ENCODE peak calls at places on chromosomes 6 and 20, in five cellular contexts. One of them, this sample, is unnamed.

GRCh38 chr6:30902709-30903108 is 5.3 kb upstream of the GTF2H4 start:
- DNase-seq in SK-N-DZ: no peak
- DNase-seq in cardiac muscle cell: no peak
- DNase-seq in glomerular endothelial cell: no peak
- DNase-seq in NCI-H69: no peak
- DNase-seq in this sample: no peak

GRCh38 chr6:126628125-126628524 is 288.2 kb downstream of the CENPW start:
- DNase-seq in SK-N-DZ: peak
- DNase-seq in cardiac muscle cell: no peak
- DNase-seq in glomerular endothelial cell: no peak
- DNase-seq in NCI-H69: peak
- DNase-seq in this sample: no peak

GRCh38 chr6:106087548-106088325 is 1.6 kb downstream of the PRDM1 start:
- DNase-seq in SK-N-DZ: no peak
- DNase-seq in cardiac muscle cell: peak
- DNase-seq in glomerular endothelial cell: no peak
- DNase-seq in NCI-H69: no peak
- DNase-seq in this sample: no peak

GRCh38 chr20:15992564-15992963 is 580.7 kb downstream of the KIF16B start:
- DNase-seq in SK-N-DZ: no peak
- DNase-seq in cardiac muscle cell: no peak
- DNase-seq in glomerular endothelial cell: no peak
- DNase-seq in NCI-H69: no peak
- DNase-seq in this sample: no peak

GRCh38 chr6:120671519-120671918 is 662.8 kb downstream of the TBC1D32 start:
- DNase-seq in SK-N-DZ: peak
- DNase-seq in cardiac muscle cell: no peak
- DNase-seq in glomerular endothelial cell: no peak
- DNase-seq in NCI-H69: no peak
- DNase-seq in this sample: no peak

GRCh38 chr20:44643596-44644383 is 7.7 kb downstream of the ADA start:
- DNase-seq in SK-N-DZ: no peak
- DNase-seq in cardiac muscle cell: peak
- DNase-seq in glomerular endothelial cell: peak
- DNase-seq in NCI-H69: peak
- DNase-seq in this sample: peak

GRCh38 chr6:45115696-45116095 is 212.4 kb upstream of the RUNX2 start:
- DNase-seq in SK-N-DZ: no peak
- DNase-seq in cardiac muscle cell: peak
- DNase-seq in glomerular endothelial cell: no peak
- DNase-seq in NCI-H69: no peak
- DNase-seq in this sample: no peak

GRCh38 chr6:162621246-162621645 is 106.3 kb downstream of the PRKN start:
- DNase-seq in SK-N-DZ: peak
- DNase-seq in cardiac muscle cell: peak
- DNase-seq in glomerular endothelial cell: no peak
- DNase-seq in NCI-H69: peak
- DNase-seq in this sample: no peak

GRCh38 chr6:130148181-130148580 is 74.6 kb downstream of the SAMD3 start:
- DNase-seq in SK-N-DZ: no peak
- DNase-seq in cardiac muscle cell: no peak
- DNase-seq in glomerular endothelial cell: no peak
- DNase-seq in NCI-H69: peak
- DNase-seq in this sample: no peak

GRCh38 chr20:5933802-5934436 is 16.4 kb downstream of the TRMT6 start:
- DNase-seq in SK-N-DZ: peak
- DNase-seq in cardiac muscle cell: peak
- DNase-seq in glomerular endothelial cell: no peak
- DNase-seq in NCI-H69: peak
- DNase-seq in this sample: no peak

GRCh38 chr6:95145457-95145856 is 431.9 kb upstream of the MANEA start:
- DNase-seq in SK-N-DZ: no peak
- DNase-seq in cardiac muscle cell: no peak
- DNase-seq in glomerular endothelial cell: no peak
- DNase-seq in NCI-H69: no peak
- DNase-seq in this sample: no peak

GRCh38 chr6:39840781-39841180 is 48.6 kb downstream of the DAAM2 start:
- DNase-seq in SK-N-DZ: no peak
- DNase-seq in cardiac muscle cell: no peak
- DNase-seq in glomerular endothelial cell: no peak
- DNase-seq in NCI-H69: no peak
- DNase-seq in this sample: no peak

GRCh38 chr6:80434951-80435350 is 328.5 kb downstream of the BCKDHB start:
- DNase-seq in SK-N-DZ: no peak
- DNase-seq in cardiac muscle cell: no peak
- DNase-seq in glomerular endothelial cell: no peak
- DNase-seq in NCI-H69: no peak
- DNase-seq in this sample: no peak

GRCh38 chr6:136549359-136550044 is 720 bp downstream of the MAP7 start:
- DNase-seq in SK-N-DZ: no peak
- DNase-seq in cardiac muscle cell: no peak
- DNase-seq in glomerular endothelial cell: no peak
- DNase-seq in NCI-H69: peak
- DNase-seq in this sample: no peak

GRCh38 chr20:15849131-15849685 is 724.0 kb downstream of the KIF16B start:
- DNase-seq in SK-N-DZ: no peak
- DNase-seq in cardiac muscle cell: no peak
- DNase-seq in glomerular endothelial cell: no peak
- DNase-seq in NCI-H69: no peak
- DNase-seq in this sample: no peak

GRCh38 chr20:18624948-18625347 is 37.1 kb downstream of the DTD1 start:
- DNase-seq in SK-N-DZ: no peak
- DNase-seq in cardiac muscle cell: no peak
- DNase-seq in glomerular endothelial cell: no peak
- DNase-seq in NCI-H69: no peak
- DNase-seq in this sample: no peak

GRCh38 chr6:30881987-30882763 is 2.1 kb upstream of the DDR1 start:
- DNase-seq in SK-N-DZ: peak
- DNase-seq in cardiac muscle cell: peak
- DNase-seq in glomerular endothelial cell: no peak
- DNase-seq in NCI-H69: peak
- DNase-seq in this sample: no peak

GRCh38 chr20:8388146-8388545 is 256.1 kb downstream of the PLCB1 start:
- DNase-seq in SK-N-DZ: no peak
- DNase-seq in cardiac muscle cell: peak
- DNase-seq in glomerular endothelial cell: no peak
- DNase-seq in NCI-H69: no peak
- DNase-seq in this sample: no peak

GRCh38 chr20:38725959-38726848 is 1.9 kb downstream of the SLC32A1 start:
- DNase-seq in SK-N-DZ: peak
- DNase-seq in cardiac muscle cell: peak
- DNase-seq in glomerular endothelial cell: no peak
- DNase-seq in NCI-H69: peak
- DNase-seq in this sample: no peak

GRCh38 chr6:44662461-44663121 is 275.1 kb downstream of the CDC5L start:
- DNase-seq in SK-N-DZ: no peak
- DNase-seq in cardiac muscle cell: peak
- DNase-seq in glomerular endothelial cell: no peak
- DNase-seq in NCI-H69: no peak
- DNase-seq in this sample: no peak

GRCh38 chr20:38418509-38419204 is 16.5 kb downstream of the SNHG17 start:
- DNase-seq in SK-N-DZ: no peak
- DNase-seq in cardiac muscle cell: peak
- DNase-seq in glomerular endothelial cell: no peak
- DNase-seq in NCI-H69: no peak
- DNase-seq in this sample: peak

GRCh38 chr6:74343804-74344203 is 647.8 kb downstream of the CD109 start:
- DNase-seq in SK-N-DZ: no peak
- DNase-seq in cardiac muscle cell: peak
- DNase-seq in glomerular endothelial cell: no peak
- DNase-seq in NCI-H69: no peak
- DNase-seq in this sample: no peak

GRCh38 chr6:161008245-161008644 is 16.7 kb downstream of the MAP3K4 start:
- DNase-seq in SK-N-DZ: no peak
- DNase-seq in cardiac muscle cell: no peak
- DNase-seq in glomerular endothelial cell: no peak
- DNase-seq in NCI-H69: no peak
- DNase-seq in this sample: no peak

GRCh38 chr6:144758602-144759001 is 473.5 kb downstream of the UTRN start:
- DNase-seq in SK-N-DZ: no peak
- DNase-seq in cardiac muscle cell: peak
- DNase-seq in glomerular endothelial cell: no peak
- DNase-seq in NCI-H69: peak
- DNase-seq in this sample: no peak

GRCh38 chr6:170063431-170063830 is 227.4 kb downstream of the DLL1 start:
- DNase-seq in SK-N-DZ: no peak
- DNase-seq in cardiac muscle cell: no peak
- DNase-seq in glomerular endothelial cell: no peak
- DNase-seq in NCI-H69: no peak
- DNase-seq in this sample: no peak

GRCh38 chr6:90765895-90766294 is 179.0 kb upstream of the MAP3K7 start:
- DNase-seq in SK-N-DZ: no peak
- DNase-seq in cardiac muscle cell: no peak
- DNase-seq in glomerular endothelial cell: no peak
- DNase-seq in NCI-H69: peak
- DNase-seq in this sample: no peak

GRCh38 chr6:18371576-18371975 is 15.6 kb upstream of the RNF144B start:
- DNase-seq in SK-N-DZ: no peak
- DNase-seq in cardiac muscle cell: no peak
- DNase-seq in glomerular endothelial cell: no peak
- DNase-seq in NCI-H69: no peak
- DNase-seq in this sample: no peak

GRCh38 chr6:37056439-37057127 is 51.1 kb downstream of the FGD2 start:
- DNase-seq in SK-N-DZ: no peak
- DNase-seq in cardiac muscle cell: no peak
- DNase-seq in glomerular endothelial cell: no peak
- DNase-seq in NCI-H69: no peak
- DNase-seq in this sample: no peak

GRCh38 chr20:59183751-59184150 is 20.1 kb downstream of the ZNF831 start:
- DNase-seq in SK-N-DZ: no peak
- DNase-seq in cardiac muscle cell: no peak
- DNase-seq in glomerular endothelial cell: no peak
- DNase-seq in NCI-H69: no peak
- DNase-seq in this sample: no peak

GRCh38 chr6:158415666-158416065 is 103.4 kb downstream of the TULP4 start:
- DNase-seq in SK-N-DZ: no peak
- DNase-seq in cardiac muscle cell: peak
- DNase-seq in glomerular endothelial cell: no peak
- DNase-seq in NCI-H69: no peak
- DNase-seq in this sample: no peak

GRCh38 chr20:826695-827323 is 6.7 kb upstream of the FAM110A start:
- DNase-seq in SK-N-DZ: no peak
- DNase-seq in cardiac muscle cell: no peak
- DNase-seq in glomerular endothelial cell: no peak
- DNase-seq in NCI-H69: peak
- DNase-seq in this sample: no peak

GRCh38 chr6:125789576-125790402 is 971 bp upstream of the NCOA7 start:
- DNase-seq in SK-N-DZ: peak
- DNase-seq in cardiac muscle cell: peak
- DNase-seq in glomerular endothelial cell: no peak
- DNase-seq in NCI-H69: peak
- DNase-seq in this sample: no peak

GRCh38 chr20:52552181-52552872 is 360.7 kb upstream of the ZFP64 start:
- DNase-seq in SK-N-DZ: no peak
- DNase-seq in cardiac muscle cell: peak
- DNase-seq in glomerular endothelial cell: no peak
- DNase-seq in NCI-H69: no peak
- DNase-seq in this sample: no peak

GRCh38 chr6:165206798-165207197 is 102.6 kb downstream of the C6orf118 start:
- DNase-seq in SK-N-DZ: no peak
- DNase-seq in cardiac muscle cell: no peak
- DNase-seq in glomerular endothelial cell: no peak
- DNase-seq in NCI-H69: no peak
- DNase-seq in this sample: no peak

GRCh38 chr6:64712606-64713005 is 994.4 kb downstream of the EYS start:
- DNase-seq in SK-N-DZ: no peak
- DNase-seq in cardiac muscle cell: peak
- DNase-seq in glomerular endothelial cell: no peak
- DNase-seq in NCI-H69: no peak
- DNase-seq in this sample: no peak

GRCh38 chr6:119484598-119484997 is 135.0 kb upstream of the MAN1A1 start:
- DNase-seq in SK-N-DZ: no peak
- DNase-seq in cardiac muscle cell: peak
- DNase-seq in glomerular endothelial cell: no peak
- DNase-seq in NCI-H69: no peak
- DNase-seq in this sample: no peak

GRCh38 chr6:40328376-40328987 is 258.7 kb downstream of the LRFN2 start:
- DNase-seq in SK-N-DZ: peak
- DNase-seq in cardiac muscle cell: no peak
- DNase-seq in glomerular endothelial cell: no peak
- DNase-seq in NCI-H69: peak
- DNase-seq in this sample: no peak

GRCh38 chr6:26195376-26195923 is 108.2 kb downstream of the HFE start:
- DNase-seq in SK-N-DZ: peak
- DNase-seq in cardiac muscle cell: peak
- DNase-seq in glomerular endothelial cell: peak
- DNase-seq in NCI-H69: peak
- DNase-seq in this sample: peak

This sample was measured in pulmonary artery endothelial cell.